ENCODE peak calls at places on chromosomes 13 and 19, in six cellular contexts. G, A, X, U, M and I are unnamed samples.
A peak's percentile ranks its signal among the peaks of the same experiment; 100 is the strongest.

GRCh38 chr13:60583911-60584753 is 187.1 kb downstream of the TDRD3 start:
- DNase-seq in X (no peak), G (peak; percentile 73), A (peak; percentile 58), M (no peak), U (no peak), I (no peak)

GRCh38 chr13:83151308-83151660 is 731.0 kb downstream of the SLITRK1 start:
- DNase-seq in G (peak; percentile 32), M (no peak), U (no peak), X (no peak), A (peak; percentile 14), I (no peak)

GRCh38 chr19:34667349-34668076 is 9.4 kb downstream of the SCGB2B2 start:
- DNase-seq in M (no peak), A (peak; percentile 40), G (peak; percentile 27), U (no peak), X (peak; percentile 66), I (no peak)

GRCh38 chr13:30442854-30443379 is 20.6 kb downstream of the UBE2L5 start:
- DNase-seq in A (no peak), G (no peak), U (no peak), M (no peak), X (no peak), I (no peak)

GRCh38 chr19:14719162-14719561 is 29.3 kb downstream of the ZNF333 start:
- DNase-seq in X (no peak), U (no peak), A (no peak), G (no peak), M (no peak), I (no peak)

GRCh38 chr19:33071887-33072286 is 7.2 kb upstream of the RHPN2 start:
- DNase-seq in A (no peak), X (no peak), U (no peak), G (no peak), M (peak; percentile 65), I (no peak)

GRCh38 chr19:4913996-4914735 is 4.9 kb downstream of the UHRF1 start:
- DNase-seq in X (no peak), G (peak; percentile 18), A (peak; percentile 7), U (peak; percentile 17), M (peak; percentile 65), I (no peak)

GRCh38 chr13:65057986-65058385 is 2172.2 kb downstream of the PCDH9 start:
- DNase-seq in M (no peak), G (no peak), A (no peak), U (no peak), X (no peak), I (no peak)

GRCh38 chr19:43798546-43799409 is 3.5 kb downstream of the LYPD5 start:
- DNase-seq in U (peak; percentile 39), A (no peak), G (no peak), M (no peak), X (peak; percentile 86), I (no peak)

GRCh38 chr19:33622809-33623511 is 1.2 kb downstream of the CHST8 start:
- DNase-seq in X (no peak), U (no peak), A (no peak), M (no peak), G (no peak), I (no peak)

GRCh38 chr13:113453962-113454361 is 674 bp upstream of the ADPRHL1 start:
- DNase-seq in X (no peak), A (peak; percentile 36), M (no peak), U (no peak), G (no peak), I (no peak)

GRCh38 chr19:48292798-48293197 is 22.9 kb downstream of the ZNF114 start:
- DNase-seq in X (no peak), M (no peak), G (peak; percentile 93), U (no peak), A (peak; percentile 47), I (peak; percentile 64)

GRCh38 chr19:595326-596262 is 5.9 kb downstream of the HCN2 start:
- DNase-seq in A (no peak), M (no peak), U (no peak), X (no peak), G (no peak), I (no peak)

GRCh38 chr13:42807866-42808265 is 26.5 kb downstream of the FAM216B start:
- DNase-seq in A (peak; percentile 42), U (no peak), X (no peak), G (peak; percentile 76), M (no peak), I (peak; percentile 56)

GRCh38 chr19:2168619-2169424 is 5.1 kb downstream of the DOT1L start:
- DNase-seq in M (peak; percentile 96), X (peak; percentile 99), G (peak; percentile 99), A (peak; percentile 97), U (no peak), I (peak; percentile 86)

GRCh38 chr13:44974056-44974798 is 15.0 kb downstream of the NUFIP1 start:
- DNase-seq in A (peak; percentile 53), G (peak; percentile 65), M (no peak), U (no peak), X (no peak), I (no peak)

GRCh38 chr19:17460372-17461230 is at the start of gene NXNL1:
- DNase-seq in X (peak; percentile 45), U (no peak), G (no peak), A (no peak), M (no peak), I (no peak)

GRCh38 chr19:38862321-38863059 is 12.7 kb upstream of the HNRNPL start:
- DNase-seq in X (no peak), U (no peak), M (peak; percentile 70), G (no peak), A (peak; percentile 45), I (no peak)

GRCh38 chr19:18508585-18508984 is 13.3 kb downstream of the ELL start:
- DNase-seq in A (no peak), G (no peak), M (no peak), U (no peak), X (no peak), I (no peak)

GRCh38 chr13:91767681-91768080 is 369.3 kb downstream of the GPC5 start:
- DNase-seq in X (no peak), M (no peak), A (peak; percentile 22), G (no peak), U (no peak), I (no peak)

GRCh38 chr19:55299991-55300390 is 16.2 kb downstream of the BRSK1 start:
- DNase-seq in A (no peak), M (no peak), X (no peak), G (no peak), U (no peak), I (no peak)
- H3K27ac ChIP-seq in A (no peak overlapping the region), M (no peak overlapping the region), X (no peak overlapping the region), G (no peak overlapping the region), U (no peak overlapping the region), I (no peak overlapping the region)

GRCh38 chr19:53467138-53467502 is 413 bp upstream of the ZNF813 start:
- DNase-seq in G (no peak), A (no peak), M (peak; percentile 53), X (peak; percentile 79), U (no peak), I (no peak)

GRCh38 chr19:53466726-53467125 is 807 bp upstream of the ZNF813 start:
- DNase-seq in A (no peak), M (no peak), X (no peak), U (no peak), G (no peak), I (no peak)

GRCh38 chr19:53471916-53472315 is 4.4 kb downstream of the ZNF813 start:
- DNase-seq in X (no peak), G (no peak), U (no peak), M (no peak), A (no peak), I (no peak)

GRCh38 chr19:53463263-53463662 is 4.3 kb upstream of the ZNF813 start:
- DNase-seq in G (peak; percentile 6), A (peak; percentile 13), X (no peak), U (no peak), M (peak; percentile 45), I (no peak)

DNA sequence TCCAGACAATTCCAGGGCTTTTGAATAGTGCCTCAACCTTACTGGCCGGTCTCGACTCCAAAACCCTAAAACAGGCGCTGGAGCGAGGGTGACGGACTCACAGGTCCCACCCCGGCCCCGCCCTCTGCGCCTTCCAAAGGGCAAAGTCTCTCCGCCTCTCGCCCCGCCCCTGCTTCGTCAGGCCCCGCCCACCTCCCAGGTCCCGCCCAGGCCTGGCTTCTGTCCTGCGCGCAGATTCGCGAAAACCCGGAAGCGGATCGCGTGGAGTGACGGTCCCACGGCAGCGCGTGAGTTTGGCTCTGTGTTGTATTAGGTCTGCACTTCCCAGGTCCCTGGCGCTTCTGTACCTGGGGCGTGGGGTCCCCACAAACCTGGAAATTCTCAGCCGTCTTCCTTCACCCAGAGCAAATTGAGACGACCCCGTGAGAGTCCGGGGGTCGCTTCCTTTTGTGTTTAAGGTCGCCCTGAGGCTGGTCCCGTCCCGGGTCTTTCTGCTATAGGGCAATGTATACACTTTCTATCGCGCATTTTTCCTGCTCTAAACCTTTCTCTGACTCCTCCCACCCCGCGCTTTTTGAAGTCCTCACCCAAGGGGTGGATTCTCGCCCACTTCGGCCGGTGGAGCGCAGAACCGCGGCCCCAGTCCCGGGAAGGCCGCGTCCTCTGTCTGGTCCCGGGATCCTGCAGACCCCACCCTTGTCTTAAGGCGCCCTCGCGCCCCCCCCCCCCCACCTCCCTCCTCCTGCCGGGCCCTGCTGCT is at the start of gene ZNF813:
- DNase-seq in A (peak; percentile 86), M (peak; percentile 99), U (peak; percentile 99), G (peak; percentile 76), X (peak; percentile 99), I (peak; percentile 20)
- H3K27ac ChIP-seq in A (peak within 1 kb of the TSS; percentile 67), M (peak within 1 kb of the TSS; percentile 76), U (peak within 1 kb of the TSS; percentile 21), G (peak within 1 kb of the TSS; percentile 50), X (no peak within 1 kb of the TSS), I (peak within 1 kb of the TSS; percentile 24)

GRCh38 chr13:34863360-34864135 is 78.5 kb upstream of the NBEA start:
- DNase-seq in X (no peak), M (peak; percentile 48), G (peak; percentile 75), A (peak; percentile 74), U (no peak), I (peak; percentile 73)

GRCh38 chr13:34853161-34853560 is 88.9 kb upstream of the NBEA start:
- DNase-seq in A (no peak), M (no peak), U (no peak), X (no peak), G (no peak), I (no peak)

GRCh38 chr13:34857561-34857960 is 84.5 kb upstream of the NBEA start:
- DNase-seq in A (no peak), X (no peak), U (no peak), G (no peak), M (no peak), I (no peak)
- H3K27ac ChIP-seq in A (no peak overlapping the region), X (no peak overlapping the region), U (no peak overlapping the region), G (no peak overlapping the region), M (no peak overlapping the region), I (no peak overlapping the region)

DNA sequence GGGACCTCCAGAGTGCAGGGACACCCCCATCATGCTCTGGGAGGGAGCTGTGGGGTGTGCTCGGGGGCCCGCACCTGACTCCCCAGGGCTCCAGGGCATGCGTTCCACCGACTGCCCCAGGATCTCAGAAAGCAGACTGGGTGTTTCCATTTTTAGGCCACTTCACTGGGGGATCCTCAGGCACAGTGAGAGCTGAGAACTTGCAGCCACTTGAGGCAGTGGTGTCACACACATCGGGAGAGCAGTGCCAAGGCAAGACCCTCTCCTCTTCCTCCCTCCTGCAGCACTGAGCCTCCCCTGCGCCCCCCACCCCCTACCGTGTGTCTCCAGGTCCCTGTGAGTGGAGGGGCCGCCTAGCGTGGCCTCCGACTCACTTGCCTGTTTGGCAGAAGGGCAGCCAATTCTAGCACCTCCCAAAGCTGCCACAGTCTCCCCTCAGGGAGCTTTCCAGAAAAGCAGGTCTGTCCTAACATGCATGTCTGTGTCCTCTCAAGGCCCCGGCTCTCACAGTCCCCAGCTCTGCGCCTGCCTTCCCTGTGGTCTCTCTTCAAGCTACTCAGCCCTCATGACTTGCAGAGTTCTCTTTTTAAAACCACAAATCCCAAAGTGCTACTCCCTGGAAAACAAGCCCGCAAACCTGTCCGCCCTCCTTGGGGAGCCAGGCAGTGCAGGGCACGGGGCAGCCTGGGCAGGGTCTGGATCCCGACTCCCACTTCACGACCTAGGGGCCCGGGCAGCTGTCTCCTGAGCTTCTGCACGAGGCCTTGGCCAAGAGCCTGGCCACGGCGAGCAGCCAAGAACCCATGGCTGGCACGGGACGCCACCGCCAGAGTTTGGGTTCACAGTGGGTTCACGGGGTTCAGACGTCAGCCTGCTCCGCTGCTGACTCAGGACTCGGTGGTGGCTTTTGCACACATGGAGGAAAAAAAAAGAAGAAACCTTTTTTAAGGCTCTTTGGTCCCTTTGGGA is 94.1 kb downstream of the STK24 start:
- DNase-seq in M (peak; percentile 72), U (no peak), X (peak; percentile 87), G (peak; percentile 74), A (peak; percentile 92), I (no peak)
- H3K27ac ChIP-seq in M (peak overlapping the region; percentile 80), U (no peak overlapping the region), X (peak overlapping the region; percentile 88), G (peak overlapping the region; percentile 16), A (peak overlapping the region; percentile 82), I (peak overlapping the region; percentile 98)